ENCODE peak calls at places on chromosomes 5 and 9, in nine cellular contexts. One of them, this sample, is unnamed.

GRCh38 chr5:171288066-171288465 is 21.0 kb upstream of the TLX3 start:
- DNase-seq in progenitor cell of endocrine pancreas: no peak
- DNase-seq in A549: no peak
- DNase-seq in endodermal cell: no peak
- DNase-seq in foreskin fibroblast: no peak
- DNase-seq in BE2C: no peak
- DNase-seq in fibroblast of pulmonary artery: no peak
- DNase-seq in AG10803: peak
- DNase-seq in MM.1S: no peak
- DNase-seq in this sample: no peak

GRCh38 chr5:146860213-146860891 is 18.2 kb downstream of the PPP2R2B start:
- DNase-seq in A549: no peak
- DNase-seq in progenitor cell of endocrine pancreas: no peak
- DNase-seq in MM.1S: no peak
- DNase-seq in BE2C: no peak
- DNase-seq in AG10803: peak
- DNase-seq in foreskin fibroblast: no peak
- DNase-seq in fibroblast of pulmonary artery: no peak
- DNase-seq in endodermal cell: no peak
- DNase-seq in this sample: no peak

GRCh38 chr9:112971415-112971814 is 40.6 kb downstream of the ZNF883 start:
- DNase-seq in AG10803: peak
- DNase-seq in endodermal cell: peak
- DNase-seq in foreskin fibroblast: no peak
- DNase-seq in BE2C: peak
- DNase-seq in fibroblast of pulmonary artery: peak
- DNase-seq in progenitor cell of endocrine pancreas: no peak
- DNase-seq in MM.1S: no peak
- DNase-seq in A549: peak
- DNase-seq in this sample: no peak

GRCh38 chr9:125810161-125810560 is 63.0 kb downstream of the PBX3 start:
- DNase-seq in AG10803: peak
- DNase-seq in foreskin fibroblast: peak
- DNase-seq in BE2C: no peak
- DNase-seq in fibroblast of pulmonary artery: peak
- DNase-seq in A549: peak
- DNase-seq in endodermal cell: no peak
- DNase-seq in MM.1S: no peak
- DNase-seq in progenitor cell of endocrine pancreas: no peak
- DNase-seq in this sample: no peak

GRCh38 chr5:10111575-10111974 is 138.1 kb downstream of the ATPSCKMT start:
- DNase-seq in MM.1S: peak
- DNase-seq in fibroblast of pulmonary artery: peak
- DNase-seq in endodermal cell: peak
- DNase-seq in A549: peak
- DNase-seq in foreskin fibroblast: peak
- DNase-seq in progenitor cell of endocrine pancreas: no peak
- DNase-seq in AG10803: peak
- DNase-seq in BE2C: peak
- DNase-seq in this sample: no peak

GRCh38 chr5:51095481-51095880 is 287.8 kb upstream of the ISL1 start:
- DNase-seq in endodermal cell: no peak
- DNase-seq in A549: no peak
- DNase-seq in BE2C: no peak
- DNase-seq in progenitor cell of endocrine pancreas: no peak
- DNase-seq in fibroblast of pulmonary artery: no peak
- DNase-seq in MM.1S: no peak
- DNase-seq in foreskin fibroblast: no peak
- DNase-seq in AG10803: no peak
- DNase-seq in this sample: no peak

GRCh38 chr9:112069318-112070169 is 105.6 kb downstream of the SUSD1 start:
- DNase-seq in MM.1S: no peak
- DNase-seq in endodermal cell: no peak
- DNase-seq in progenitor cell of endocrine pancreas: no peak
- DNase-seq in fibroblast of pulmonary artery: no peak
- DNase-seq in foreskin fibroblast: no peak
- DNase-seq in AG10803: no peak
- DNase-seq in A549: peak
- DNase-seq in BE2C: no peak
- DNase-seq in this sample: no peak

GRCh38 chr9:133160742-133161541 is 2.8 kb downstream of the GBGT1 start:
- DNase-seq in progenitor cell of endocrine pancreas: no peak
- DNase-seq in AG10803: peak
- DNase-seq in endodermal cell: peak
- DNase-seq in fibroblast of pulmonary artery: peak
- DNase-seq in A549: peak
- DNase-seq in MM.1S: peak
- DNase-seq in BE2C: peak
- DNase-seq in foreskin fibroblast: peak
- DNase-seq in this sample: no peak

GRCh38 chr5:56552612-56553268 is 262.6 kb upstream of the MAP3K1 start:
- DNase-seq in foreskin fibroblast: no peak
- DNase-seq in endodermal cell: no peak
- DNase-seq in BE2C: no peak
- DNase-seq in A549: no peak
- DNase-seq in progenitor cell of endocrine pancreas: no peak
- DNase-seq in fibroblast of pulmonary artery: peak
- DNase-seq in AG10803: peak
- DNase-seq in MM.1S: no peak
- DNase-seq in this sample: no peak

GRCh38 chr9:137029058-137029922 is 1.3 kb upstream of the ABCA2 start:
- DNase-seq in A549: peak
- DNase-seq in progenitor cell of endocrine pancreas: peak
- DNase-seq in MM.1S: peak
- DNase-seq in foreskin fibroblast: peak
- DNase-seq in endodermal cell: peak
- DNase-seq in AG10803: peak
- DNase-seq in fibroblast of pulmonary artery: peak
- DNase-seq in BE2C: peak
- DNase-seq in this sample: peak

GRCh38 chr5:40680741-40681350 is 1.1 kb downstream of the PTGER4 start:
- DNase-seq in fibroblast of pulmonary artery: no peak
- DNase-seq in AG10803: peak
- DNase-seq in endodermal cell: peak
- DNase-seq in foreskin fibroblast: no peak
- DNase-seq in BE2C: no peak
- DNase-seq in MM.1S: no peak
- DNase-seq in A549: no peak
- DNase-seq in progenitor cell of endocrine pancreas: peak
- DNase-seq in this sample: no peak

GRCh38 chr5:18920966-18921365 is 1067.0 kb downstream of the CDH18 start:
- DNase-seq in AG10803: no peak
- DNase-seq in fibroblast of pulmonary artery: no peak
- DNase-seq in endodermal cell: no peak
- DNase-seq in MM.1S: no peak
- DNase-seq in BE2C: no peak
- DNase-seq in foreskin fibroblast: no peak
- DNase-seq in A549: no peak
- DNase-seq in progenitor cell of endocrine pancreas: no peak
- DNase-seq in this sample: no peak

GRCh38 chr9:70581214-70581966 is 166.9 kb upstream of the KLF9 start:
- DNase-seq in MM.1S: no peak
- DNase-seq in endodermal cell: no peak
- DNase-seq in progenitor cell of endocrine pancreas: no peak
- DNase-seq in AG10803: no peak
- DNase-seq in fibroblast of pulmonary artery: no peak
- DNase-seq in BE2C: no peak
- DNase-seq in foreskin fibroblast: no peak
- DNase-seq in A549: no peak
- DNase-seq in this sample: no peak

GRCh38 chr9:115687356-115687755 is 466.2 kb upstream of the PAPPA start:
- DNase-seq in MM.1S: no peak
- DNase-seq in foreskin fibroblast: no peak
- DNase-seq in AG10803: no peak
- DNase-seq in progenitor cell of endocrine pancreas: no peak
- DNase-seq in endodermal cell: no peak
- DNase-seq in A549: no peak
- DNase-seq in fibroblast of pulmonary artery: no peak
- DNase-seq in BE2C: no peak
- DNase-seq in this sample: no peak

GRCh38 chr9:14437336-14438231 is 123.6 kb upstream of the NFIB start:
- DNase-seq in AG10803: no peak
- DNase-seq in BE2C: peak
- DNase-seq in MM.1S: no peak
- DNase-seq in endodermal cell: no peak
- DNase-seq in A549: no peak
- DNase-seq in fibroblast of pulmonary artery: peak
- DNase-seq in foreskin fibroblast: no peak
- DNase-seq in progenitor cell of endocrine pancreas: no peak
- DNase-seq in this sample: no peak

GRCh38 chr5:91538179-91538578 is 155.1 kb upstream of the ARRDC3 start:
- DNase-seq in progenitor cell of endocrine pancreas: no peak
- DNase-seq in A549: no peak
- DNase-seq in BE2C: no peak
- DNase-seq in AG10803: no peak
- DNase-seq in endodermal cell: no peak
- DNase-seq in MM.1S: no peak
- DNase-seq in fibroblast of pulmonary artery: no peak
- DNase-seq in foreskin fibroblast: no peak
- DNase-seq in this sample: no peak

GRCh38 chr5:162227075-162227474 is 159.5 kb downstream of the GABRG2 start:
- DNase-seq in foreskin fibroblast: no peak
- DNase-seq in MM.1S: no peak
- DNase-seq in endodermal cell: peak
- DNase-seq in AG10803: no peak
- DNase-seq in progenitor cell of endocrine pancreas: no peak
- DNase-seq in A549: no peak
- DNase-seq in fibroblast of pulmonary artery: no peak
- DNase-seq in BE2C: peak
- DNase-seq in this sample: no peak

GRCh38 chr5:157029457-157029856 is 29.5 kb downstream of the HAVCR1 start:
- DNase-seq in AG10803: no peak
- DNase-seq in endodermal cell: no peak
- DNase-seq in BE2C: no peak
- DNase-seq in A549: no peak
- DNase-seq in progenitor cell of endocrine pancreas: no peak
- DNase-seq in foreskin fibroblast: no peak
- DNase-seq in fibroblast of pulmonary artery: no peak
- DNase-seq in MM.1S: peak
- DNase-seq in this sample: no peak
- TF ChIP-seq CTCF in AG10803: no peak
- TF ChIP-seq CTCF in endodermal cell: no peak
- TF ChIP-seq CTCF in BE2C: no peak
- TF ChIP-seq CTCF in A549: no peak
- TF ChIP-seq CTCF in progenitor cell of endocrine pancreas: no peak
- TF ChIP-seq CTCF in foreskin fibroblast: no peak
- TF ChIP-seq CTCF in fibroblast of pulmonary artery: no peak
- TF ChIP-seq CTCF in MM.1S: no peak
- TF ChIP-seq CTCF in this sample: no peak

GRCh38 chr5:144309265-144309664 is 138.6 kb downstream of the KCTD16 start:
- DNase-seq in foreskin fibroblast: no peak
- DNase-seq in fibroblast of pulmonary artery: peak
- DNase-seq in AG10803: peak
- DNase-seq in A549: no peak
- DNase-seq in MM.1S: no peak
- DNase-seq in progenitor cell of endocrine pancreas: no peak
- DNase-seq in endodermal cell: no peak
- DNase-seq in BE2C: no peak
- DNase-seq in this sample: no peak

GRCh38 chr5:144308211-144308610 is 137.5 kb downstream of the KCTD16 start:
- DNase-seq in foreskin fibroblast: no peak
- DNase-seq in A549: no peak
- DNase-seq in fibroblast of pulmonary artery: no peak
- DNase-seq in AG10803: no peak
- DNase-seq in progenitor cell of endocrine pancreas: no peak
- DNase-seq in BE2C: no peak
- DNase-seq in endodermal cell: no peak
- DNase-seq in MM.1S: no peak
- DNase-seq in this sample: no peak

GRCh38 chr5:144307726-144308125 is 137.1 kb downstream of the KCTD16 start:
- DNase-seq in fibroblast of pulmonary artery: no peak
- DNase-seq in BE2C: no peak
- DNase-seq in endodermal cell: no peak
- DNase-seq in foreskin fibroblast: no peak
- DNase-seq in AG10803: no peak
- DNase-seq in A549: no peak
- DNase-seq in progenitor cell of endocrine pancreas: no peak
- DNase-seq in MM.1S: no peak
- DNase-seq in this sample: no peak

DNA sequence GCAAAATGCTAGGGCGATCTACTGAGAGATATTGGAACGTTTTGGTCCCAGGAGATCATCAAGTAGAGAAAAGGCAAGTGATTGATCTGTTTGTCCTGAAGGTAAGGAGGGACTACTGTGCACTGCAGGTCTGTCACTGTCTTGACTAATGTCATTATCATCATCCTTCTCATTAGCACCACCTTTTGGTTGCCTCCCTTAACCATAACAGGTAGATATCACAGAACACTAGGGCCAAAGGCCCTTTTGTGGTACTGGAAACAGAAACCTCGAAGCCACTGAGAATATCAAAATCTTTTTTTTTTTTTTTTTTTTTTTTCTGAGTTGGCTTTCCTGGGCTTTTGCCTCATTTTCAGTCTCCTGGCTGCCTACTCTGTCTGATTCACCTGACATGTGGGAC is 134.0 kb downstream of the KCTD16 start:
- DNase-seq in AG10803: no peak
- DNase-seq in A549: no peak
- DNase-seq in MM.1S: peak
- DNase-seq in endodermal cell: no peak
- DNase-seq in BE2C: no peak
- DNase-seq in fibroblast of pulmonary artery: no peak
- DNase-seq in foreskin fibroblast: no peak
- DNase-seq in progenitor cell of endocrine pancreas: no peak
- DNase-seq in this sample: no peak
- TF ChIP-seq CTCF in AG10803: no peak
- TF ChIP-seq CTCF in A549: no peak
- TF ChIP-seq CTCF in MM.1S: peak
- TF ChIP-seq CTCF in endodermal cell: peak
- TF ChIP-seq CTCF in BE2C: no peak
- TF ChIP-seq CTCF in fibroblast of pulmonary artery: no peak
- TF ChIP-seq CTCF in foreskin fibroblast: no peak
- TF ChIP-seq CTCF in progenitor cell of endocrine pancreas: no peak
- TF ChIP-seq CTCF in this sample: no peak

GRCh38 chr9:100700689-100701318 is 122.9 kb downstream of the CAVIN4 start:
- DNase-seq in MM.1S: peak
- DNase-seq in A549: peak
- DNase-seq in endodermal cell: peak
- DNase-seq in foreskin fibroblast: no peak
- DNase-seq in progenitor cell of endocrine pancreas: no peak
- DNase-seq in BE2C: peak
- DNase-seq in AG10803: peak
- DNase-seq in fibroblast of pulmonary artery: peak
- DNase-seq in this sample: no peak
- TF ChIP-seq CTCF in MM.1S: peak
- TF ChIP-seq CTCF in A549: peak
- TF ChIP-seq CTCF in endodermal cell: peak
- TF ChIP-seq CTCF in foreskin fibroblast: peak
- TF ChIP-seq CTCF in progenitor cell of endocrine pancreas: peak
- TF ChIP-seq CTCF in BE2C: peak
- TF ChIP-seq CTCF in AG10803: peak
- TF ChIP-seq CTCF in fibroblast of pulmonary artery: peak
- TF ChIP-seq CTCF in this sample: peak

DNA sequence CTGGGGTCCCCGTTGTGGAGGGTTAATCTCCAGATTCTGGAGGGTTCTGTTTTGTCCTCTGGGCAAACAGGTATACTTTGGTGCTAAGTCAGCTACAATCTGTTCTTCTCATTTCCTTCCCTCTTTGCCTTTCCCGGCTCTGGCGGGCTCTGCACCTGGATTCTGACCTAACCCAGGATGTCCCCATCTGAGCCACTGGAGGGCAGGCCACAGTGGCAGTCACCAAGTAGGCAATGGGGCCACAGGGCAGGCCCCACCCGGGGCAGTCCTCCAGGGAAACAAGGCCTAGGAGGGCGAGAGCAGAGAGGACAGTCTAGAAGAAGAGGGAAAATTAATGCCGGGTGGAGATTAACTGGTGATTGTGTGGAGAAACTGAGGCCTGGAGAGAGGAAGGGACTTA is 40.4 kb upstream of the HRH2 start:
- DNase-seq in MM.1S: peak
- DNase-seq in A549: no peak
- DNase-seq in BE2C: no peak
- DNase-seq in progenitor cell of endocrine pancreas: no peak
- DNase-seq in endodermal cell: peak
- DNase-seq in foreskin fibroblast: no peak
- DNase-seq in fibroblast of pulmonary artery: no peak
- DNase-seq in AG10803: no peak
- DNase-seq in this sample: no peak
- TF ChIP-seq CTCF in MM.1S: peak
- TF ChIP-seq CTCF in A549: no peak
- TF ChIP-seq CTCF in BE2C: peak
- TF ChIP-seq CTCF in progenitor cell of endocrine pancreas: peak
- TF ChIP-seq CTCF in endodermal cell: peak
- TF ChIP-seq CTCF in foreskin fibroblast: no peak
- TF ChIP-seq CTCF in fibroblast of pulmonary artery: no peak
- TF ChIP-seq CTCF in AG10803: no peak
- TF ChIP-seq CTCF in this sample: no peak